ENCODE peak calls at places on chromosomes 4 and X, in four cellular contexts. R is body of pancreas; P is K562; O is Jurkat, Clone E6-1. I is an unnamed sample.

GRCh38 chrX:64843224-64843623 is 133.0 kb downstream of the ZC4H2 start:
- DNase-seq in R (no peak), P (no peak), O (no peak), I (no peak)

GRCh38 chrX:378443-378842 is 8.3 kb downstream of the PPP2R3B start:
- DNase-seq in R (no peak), P (no peak), O (peak), I (no peak)

GRCh38 chrX:46649421-46650260 is 76.1 kb downstream of the CHST7 start:
- DNase-seq in R (peak), P (no peak), O (peak), I (peak)

GRCh38 chr4:926538-926937 is 5.6 kb downstream of the GAK start:
- DNase-seq in R (peak), P (peak), O (no peak), I (peak)

GRCh38 chr4:15241946-15242345 is 185.9 kb upstream of the C1QTNF7 start:
- DNase-seq in R (no peak), P (no peak), O (no peak), I (no peak)

GRCh38 chr4:39062094-39062493 is at the start of gene KLHL5:
- DNase-seq in R (no peak), P (no peak), O (no peak), I (no peak)

GRCh38 chr4:13611283-13611842 is 16.2 kb downstream of the BOD1L1 start:
- DNase-seq in R (no peak), P (no peak), O (no peak), I (no peak)

GRCh38 chr4:149801416-149801815 is 14.2 kb downstream of the IQCM start:
- DNase-seq in R (no peak), P (no peak), O (no peak), I (no peak)

GRCh38 chr4:139761461-139761860 is 95.8 kb downstream of the MGST2 start:
- DNase-seq in R (no peak), P (peak), O (peak), I (no peak)

GRCh38 chrX:33204889-33205288 is 6.5 kb downstream of the DMD start:
- DNase-seq in R (no peak), P (no peak), O (no peak), I (peak)
- H3K4me3 ChIP-seq in R (no peak), P (no peak), O (no peak), I (peak)

GRCh38 chr4:85777908-85778808 is 303.2 kb downstream of the ARHGAP24 start:
- DNase-seq in R (no peak), P (no peak), O (no peak), I (no peak)
- H3K4me3 ChIP-seq in R (no peak), P (no peak), O (no peak), I (peak)

GRCh38 chr4:68751138-68751537 is 64.7 kb upstream of the UGT2B10 start:
- DNase-seq in R (no peak), P (no peak), O (no peak), I (no peak)
- H3K4me3 ChIP-seq in R (no peak), P (no peak), O (no peak), I (no peak)

DNA sequence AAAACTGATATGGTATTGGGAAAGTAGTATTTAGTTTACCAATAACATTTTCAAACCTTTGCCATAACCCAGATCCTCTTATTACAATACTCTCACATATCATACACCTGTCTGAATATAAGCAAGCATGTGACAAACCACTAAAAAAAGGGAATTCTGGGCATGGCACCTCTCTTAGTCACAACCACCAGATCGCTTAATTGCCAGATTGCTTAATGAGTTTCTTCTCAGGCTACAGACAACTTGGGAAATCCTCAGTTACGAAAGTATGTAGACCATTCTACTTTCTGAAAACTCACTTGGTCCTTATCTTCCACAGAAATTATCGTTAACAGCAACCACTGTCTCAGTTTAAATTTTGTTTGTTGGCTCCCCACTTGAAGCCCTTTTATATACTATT is 2.1 kb downstream of the NAF1 start:
- DNase-seq in R (no peak), P (peak), O (no peak), I (no peak)
- H3K4me3 ChIP-seq in R (no peak), P (peak), O (no peak), I (peak)

GRCh38 chrX:2962346-2962745 is 33.2 kb upstream of the ARSD start:
- DNase-seq in R (peak), P (no peak), O (no peak), I (no peak)
- H3K4me3 ChIP-seq in R (no peak), P (no peak), O (no peak), I (no peak)

I was measured in right cardiac atrium.